ENCODE peak calls at places on chromosomes 6 and 20, in nine cellular contexts. C, U, B, E, Q, Y, O, T and M are unnamed samples.

GRCh38 chr20:9161308-9161707 is 92.4 kb downstream of the PLCB4 start:
- DNase-seq in C (no peak), U (no peak), B (no peak), E (no peak), Q (no peak), Y (no peak), O (no peak), T (no peak), M (no peak)

GRCh38 chr20:11777861-11778570 is 139.7 kb upstream of the BTBD3 start:
- DNase-seq in C (peak; percentile 74), U (peak; percentile 14), B (no peak), E (no peak), Q (no peak), Y (no peak), O (no peak), T (no peak), M (no peak)

GRCh38 chr6:168794515-168794914 is 353.5 kb downstream of the SMOC2 start:
- DNase-seq in C (no peak), U (no peak), B (no peak), E (no peak), Q (no peak), Y (no peak), O (no peak), T (no peak), M (no peak)

GRCh38 chr6:83313880-83314279 is 117.0 kb downstream of the ME1 start:
- DNase-seq in C (no peak), U (no peak), B (no peak), E (no peak), Q (no peak), Y (no peak), O (no peak), T (no peak), M (no peak)

GRCh38 chr20:36773123-36773547 is 428 bp downstream of the DSN1 start:
- DNase-seq in C (peak; percentile 24), U (no peak), B (no peak), E (no peak), Q (no peak), Y (peak; percentile 14), O (no peak), T (no peak), M (no peak)

GRCh38 chr20:60952861-60953260 is 299.2 kb upstream of the CDH4 start:
- DNase-seq in C (no peak), U (no peak), B (no peak), E (no peak), Q (no peak), Y (no peak), O (no peak), T (no peak), M (no peak)

GRCh38 chr6:74731204-74731603 is 474.6 kb downstream of the COL12A1 start:
- DNase-seq in C (peak; percentile 84), U (no peak), B (no peak), E (no peak), Q (no peak), Y (no peak), O (no peak), T (no peak), M (no peak)

GRCh38 chr6:158642097-158642601 is 2.4 kb downstream of the DYNLT1 start:
- DNase-seq in C (peak; percentile 82), U (peak; percentile 77), B (no peak), E (peak; percentile 60), Q (peak; percentile 42), Y (no peak), O (no peak), T (no peak), M (no peak)

GRCh38 chr6:158439255-158439654 is 120.6 kb upstream of the TMEM181 start:
- DNase-seq in C (peak; percentile 35), U (no peak), B (no peak), E (no peak), Q (no peak), Y (peak; percentile 69), O (no peak), T (no peak), M (peak; percentile 89)

GRCh38 chr6:88238065-88238464 is 71.9 kb upstream of the CNR1 start:
- DNase-seq in C (peak; percentile 75), U (peak; percentile 10), B (no peak), E (no peak), Q (no peak), Y (peak; percentile 74), O (no peak), T (no peak), M (peak; percentile 75)

GRCh38 chr6:28383235-28384142 is 16.1 kb downstream of the ZSCAN12 start:
- DNase-seq in C (peak; percentile 97), U (peak; percentile 93), B (peak; percentile 43), E (peak; percentile 93), Q (peak; percentile 95), Y (no peak), O (peak; percentile 92), T (peak; percentile 76), M (peak; percentile 86)

GRCh38 chr20:44613575-44613974 is 31.2 kb downstream of the PKIG start:
- DNase-seq in C (no peak), U (no peak), B (no peak), E (peak; percentile 43), Q (no peak), Y (no peak), O (no peak), T (no peak), M (no peak)

GRCh38 chr6:108114861-108115597 is 40.5 kb upstream of the OSTM1 start:
- DNase-seq in C (peak; percentile 74), U (peak; percentile 71), B (peak; percentile 51), E (peak; percentile 83), Q (peak; percentile 70), Y (no peak), O (peak; percentile 56), T (no peak), M (no peak)

GRCh38 chr6:6320901-6321300 is 439 bp upstream of the F13A1 start:
- DNase-seq in C (no peak), U (no peak), B (no peak), E (no peak), Q (no peak), Y (no peak), O (no peak), T (no peak), M (no peak)

GRCh38 chr20:14919473-14920157 is 582.2 kb upstream of the FLRT3 start:
- DNase-seq in C (no peak), U (no peak), B (no peak), E (peak; percentile 66), Q (no peak), Y (no peak), O (peak; percentile 27), T (peak; percentile 8), M (no peak)

GRCh38 chr20:33119725-33120720 is 40.6 kb downstream of the BPIFB4 start:
- DNase-seq in C (no peak), U (no peak), B (no peak), E (no peak), Q (no peak), Y (no peak), O (no peak), T (no peak), M (peak; percentile 84)

GRCh38 chr6:156256161-156256560 is 521.0 kb upstream of the ARID1B start:
- DNase-seq in C (no peak), U (peak; percentile 7), B (no peak), E (no peak), Q (no peak), Y (no peak), O (no peak), T (no peak), M (no peak)

GRCh38 chr6:41683460-41684310 is 45.4 kb downstream of the MDFI start:
- DNase-seq in C (peak; percentile 75), U (peak; percentile 83), B (peak; percentile 27), E (peak; percentile 92), Q (peak; percentile 75), Y (peak; percentile 81), O (peak; percentile 83), T (peak; percentile 80), M (peak; percentile 80)

GRCh38 chr6:23511797-23512196 is 614.2 kb upstream of the NRSN1 start:
- DNase-seq in C (no peak), U (no peak), B (no peak), E (no peak), Q (no peak), Y (no peak), O (no peak), T (no peak), M (no peak)

GRCh38 chr6:159221486-159222170 is 52.4 kb downstream of the FNDC1 start:
- DNase-seq in C (no peak), U (no peak), B (no peak), E (no peak), Q (no peak), Y (no peak), O (no peak), T (no peak), M (no peak)

GRCh38 chr6:43948527-43949450 is 178.5 kb downstream of the MRPL14 start:
- DNase-seq in C (peak; percentile 33), U (no peak), B (peak; percentile 95), E (no peak), Q (no peak), Y (no peak), O (no peak), T (no peak), M (no peak)

GRCh38 chr6:119620846-119621570 is 271.4 kb upstream of the MAN1A1 start:
- DNase-seq in C (peak; percentile 88), U (peak; percentile 23), B (peak; percentile 87), E (no peak), Q (no peak), Y (no peak), O (no peak), T (no peak), M (no peak)
- H3K4me3 ChIP-seq in C (no peak overlapping the region), U (no peak overlapping the region), B (no peak overlapping the region), E (no peak overlapping the region), Q (no peak overlapping the region), Y (no peak overlapping the region), O (no peak overlapping the region), T (no peak overlapping the region), M (no peak overlapping the region)

DNA sequence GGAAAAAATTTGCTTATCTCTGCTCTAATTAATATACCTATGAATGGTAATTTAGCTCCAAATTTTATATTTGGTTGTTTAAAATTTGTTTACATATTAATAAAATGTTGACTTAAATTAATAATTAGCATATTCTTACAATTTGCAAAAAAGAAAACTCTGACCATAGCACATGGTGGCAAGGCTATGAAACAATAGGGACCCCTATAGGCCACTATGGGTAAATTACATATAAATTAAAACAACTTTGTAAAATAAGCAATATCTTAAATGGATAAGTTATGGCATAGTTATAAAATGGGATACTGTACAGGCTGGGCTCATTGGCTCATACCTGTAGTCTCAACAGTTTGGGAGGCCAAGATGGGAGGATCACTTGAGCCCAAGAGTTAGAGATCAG is 76.0 kb downstream of the MKKS start:
- DNase-seq in C (peak; percentile 54), U (no peak), B (no peak), E (no peak), Q (no peak), Y (no peak), O (no peak), T (no peak), M (no peak)
- TF ChIP-seq CTCF in C (peak; percentile 64), U (peak; percentile 47), B (peak; percentile 35), E (peak; percentile 24), Q (no peak), Y (peak; percentile 50), O (no peak), T (no peak), M (peak; percentile 9)

GRCh38 chr20:63469713-63470101 is 2.7 kb downstream of the KCNQ2 start:
- DNase-seq in C (no peak), U (no peak), B (no peak), E (no peak), Q (no peak), Y (no peak), O (no peak), T (no peak), M (no peak)
- H3K4me3 ChIP-seq in C (no peak overlapping the region), U (no peak overlapping the region), B (no peak overlapping the region), E (no peak overlapping the region), Q (no peak overlapping the region), Y (no peak overlapping the region), O (no peak overlapping the region), T (no peak overlapping the region), M (no peak overlapping the region)

GRCh38 chr6:103672169-103672568 is 1187.5 kb downstream of the HACE1 start:
- DNase-seq in C (peak; percentile 27), U (no peak), B (peak; percentile 15), E (no peak), Q (no peak), Y (no peak), O (no peak), T (no peak), M (no peak)
- TF ChIP-seq CTCF in C (no peak), U (no peak), B (no peak), E (no peak), Q (no peak), Y (peak; percentile 44), O (no peak), T (no peak), M (no peak)